ENCODE peak calls at places on chromosomes 2 and 18, in eight cellular contexts. One of them, this sample, is unnamed.

GRCh38 chr2:57546478-57546877 is 500.1 kb upstream of the VRK2 start:
- DNase-seq in type B pancreatic cell: no peak
- DNase-seq in EH: no peak
- DNase-seq in activated CD4-positive, CD25-positive, alpha-beta regulatory T cell: no peak
- DNase-seq in mesendoderm: no peak
- DNase-seq in activated CD4-positive, alpha-beta T cell treated with anti-CD3 and anti-CD28 coated beads, Interleukin-2, amount 50 U/mL, for 4 hours: no peak
- DNase-seq in DMS 273 treated with DMSO at 0.1 percent for 48 hours: no peak
- DNase-seq in GM13976: no peak
- DNase-seq in this sample: no peak

GRCh38 chr2:173962036-173962435 is 3.1 kb downstream of the SP3 start:
- DNase-seq in activated CD4-positive, alpha-beta T cell treated with anti-CD3 and anti-CD28 coated beads, Interleukin-2, amount 50 U/mL, for 4 hours: no peak
- DNase-seq in mesendoderm: no peak
- DNase-seq in activated CD4-positive, CD25-positive, alpha-beta regulatory T cell: no peak
- DNase-seq in DMS 273 treated with DMSO at 0.1 percent for 48 hours: no peak
- DNase-seq in GM13976: no peak
- DNase-seq in type B pancreatic cell: no peak
- DNase-seq in EH: no peak
- DNase-seq in this sample: no peak

GRCh38 chr18:46042571-46043123 is 29.4 kb downstream of the PSTPIP2 start:
- DNase-seq in DMS 273 treated with DMSO at 0.1 percent for 48 hours: no peak
- DNase-seq in mesendoderm: peak; percentile 36
- DNase-seq in type B pancreatic cell: no peak
- DNase-seq in activated CD4-positive, CD25-positive, alpha-beta regulatory T cell: no peak
- DNase-seq in EH: peak; percentile 54
- DNase-seq in activated CD4-positive, alpha-beta T cell treated with anti-CD3 and anti-CD28 coated beads, Interleukin-2, amount 50 U/mL, for 4 hours: no peak
- DNase-seq in GM13976: no peak
- DNase-seq in this sample: peak; percentile 90

GRCh38 chr18:22001912-22002487 is 167.4 kb upstream of the GATA6 start:
- DNase-seq in EH: no peak
- DNase-seq in DMS 273 treated with DMSO at 0.1 percent for 48 hours: no peak
- DNase-seq in activated CD4-positive, CD25-positive, alpha-beta regulatory T cell: no peak
- DNase-seq in GM13976: no peak
- DNase-seq in mesendoderm: no peak
- DNase-seq in type B pancreatic cell: no peak
- DNase-seq in activated CD4-positive, alpha-beta T cell treated with anti-CD3 and anti-CD28 coated beads, Interleukin-2, amount 50 U/mL, for 4 hours: no peak
- DNase-seq in this sample: no peak

GRCh38 chr2:231780123-231780908 is 766 bp downstream of the PDE6D start:
- DNase-seq in GM13976: no peak
- DNase-seq in activated CD4-positive, CD25-positive, alpha-beta regulatory T cell: no peak
- DNase-seq in EH: peak; percentile 43
- DNase-seq in type B pancreatic cell: no peak
- DNase-seq in mesendoderm: peak; percentile 65
- DNase-seq in DMS 273 treated with DMSO at 0.1 percent for 48 hours: no peak
- DNase-seq in activated CD4-positive, alpha-beta T cell treated with anti-CD3 and anti-CD28 coated beads, Interleukin-2, amount 50 U/mL, for 4 hours: no peak
- DNase-seq in this sample: peak; percentile 27

GRCh38 chr18:48825101-48825745 is 125.5 kb downstream of the SMAD7 start:
- DNase-seq in DMS 273 treated with DMSO at 0.1 percent for 48 hours: no peak
- DNase-seq in EH: peak; percentile 75
- DNase-seq in type B pancreatic cell: peak; percentile 57
- DNase-seq in mesendoderm: no peak
- DNase-seq in activated CD4-positive, alpha-beta T cell treated with anti-CD3 and anti-CD28 coated beads, Interleukin-2, amount 50 U/mL, for 4 hours: no peak
- DNase-seq in activated CD4-positive, CD25-positive, alpha-beta regulatory T cell: no peak
- DNase-seq in GM13976: no peak
- DNase-seq in this sample: no peak

GRCh38 chr2:238090887-238091286 is 9.3 kb upstream of the ESPNL start:
- DNase-seq in activated CD4-positive, alpha-beta T cell treated with anti-CD3 and anti-CD28 coated beads, Interleukin-2, amount 50 U/mL, for 4 hours: no peak
- DNase-seq in type B pancreatic cell: peak; percentile 43
- DNase-seq in activated CD4-positive, CD25-positive, alpha-beta regulatory T cell: no peak
- DNase-seq in DMS 273 treated with DMSO at 0.1 percent for 48 hours: no peak
- DNase-seq in EH: no peak
- DNase-seq in GM13976: no peak
- DNase-seq in mesendoderm: no peak
- DNase-seq in this sample: peak; percentile 7

GRCh38 chr2:37877457-37878315 is 47.4 kb upstream of the RMDN2 start:
- DNase-seq in activated CD4-positive, alpha-beta T cell treated with anti-CD3 and anti-CD28 coated beads, Interleukin-2, amount 50 U/mL, for 4 hours: no peak
- DNase-seq in DMS 273 treated with DMSO at 0.1 percent for 48 hours: peak; percentile 51
- DNase-seq in mesendoderm: peak; percentile 68
- DNase-seq in GM13976: peak; percentile 50
- DNase-seq in type B pancreatic cell: no peak
- DNase-seq in EH: peak; percentile 80
- DNase-seq in activated CD4-positive, CD25-positive, alpha-beta regulatory T cell: no peak
- DNase-seq in this sample: peak; percentile 79

GRCh38 chr2:16091576-16092282 is 151.4 kb downstream of the MYCN start:
- DNase-seq in EH: no peak
- DNase-seq in mesendoderm: no peak
- DNase-seq in type B pancreatic cell: no peak
- DNase-seq in DMS 273 treated with DMSO at 0.1 percent for 48 hours: no peak
- DNase-seq in activated CD4-positive, CD25-positive, alpha-beta regulatory T cell: no peak
- DNase-seq in activated CD4-positive, alpha-beta T cell treated with anti-CD3 and anti-CD28 coated beads, Interleukin-2, amount 50 U/mL, for 4 hours: no peak
- DNase-seq in GM13976: no peak
- DNase-seq in this sample: no peak

GRCh38 chr2:227826019-227826521 is 12.4 kb downstream of the CCL20 start:
- DNase-seq in activated CD4-positive, alpha-beta T cell treated with anti-CD3 and anti-CD28 coated beads, Interleukin-2, amount 50 U/mL, for 4 hours: no peak
- DNase-seq in activated CD4-positive, CD25-positive, alpha-beta regulatory T cell: no peak
- DNase-seq in type B pancreatic cell: no peak
- DNase-seq in EH: no peak
- DNase-seq in mesendoderm: no peak
- DNase-seq in DMS 273 treated with DMSO at 0.1 percent for 48 hours: no peak
- DNase-seq in GM13976: no peak
- DNase-seq in this sample: no peak

GRCh38 chr2:204282525-204282924 is 262.8 kb upstream of the PARD3B start:
- DNase-seq in DMS 273 treated with DMSO at 0.1 percent for 48 hours: no peak
- DNase-seq in activated CD4-positive, alpha-beta T cell treated with anti-CD3 and anti-CD28 coated beads, Interleukin-2, amount 50 U/mL, for 4 hours: no peak
- DNase-seq in activated CD4-positive, CD25-positive, alpha-beta regulatory T cell: no peak
- DNase-seq in mesendoderm: peak; percentile 92
- DNase-seq in EH: no peak
- DNase-seq in type B pancreatic cell: no peak
- DNase-seq in GM13976: no peak
- DNase-seq in this sample: no peak

GRCh38 chr2:68258854-68259253 is 6.5 kb upstream of the PPP3R1 start:
- DNase-seq in EH: peak; percentile 71
- DNase-seq in activated CD4-positive, CD25-positive, alpha-beta regulatory T cell: no peak
- DNase-seq in activated CD4-positive, alpha-beta T cell treated with anti-CD3 and anti-CD28 coated beads, Interleukin-2, amount 50 U/mL, for 4 hours: no peak
- DNase-seq in DMS 273 treated with DMSO at 0.1 percent for 48 hours: no peak
- DNase-seq in mesendoderm: no peak
- DNase-seq in GM13976: no peak
- DNase-seq in type B pancreatic cell: no peak
- DNase-seq in this sample: no peak

GRCh38 chr2:162821176-162821575 is 17.4 kb downstream of the KCNH7 start:
- DNase-seq in mesendoderm: no peak
- DNase-seq in DMS 273 treated with DMSO at 0.1 percent for 48 hours: no peak
- DNase-seq in activated CD4-positive, alpha-beta T cell treated with anti-CD3 and anti-CD28 coated beads, Interleukin-2, amount 50 U/mL, for 4 hours: no peak
- DNase-seq in activated CD4-positive, CD25-positive, alpha-beta regulatory T cell: no peak
- DNase-seq in GM13976: no peak
- DNase-seq in EH: peak; percentile 22
- DNase-seq in type B pancreatic cell: no peak
- DNase-seq in this sample: no peak

GRCh38 chr2:100470898-100471514 is 724 bp downstream of the NMS start:
- DNase-seq in EH: peak; percentile 41
- DNase-seq in mesendoderm: peak; percentile 56
- DNase-seq in type B pancreatic cell: peak; percentile 75
- DNase-seq in activated CD4-positive, alpha-beta T cell treated with anti-CD3 and anti-CD28 coated beads, Interleukin-2, amount 50 U/mL, for 4 hours: no peak
- DNase-seq in DMS 273 treated with DMSO at 0.1 percent for 48 hours: no peak
- DNase-seq in GM13976: no peak
- DNase-seq in activated CD4-positive, CD25-positive, alpha-beta regulatory T cell: no peak
- DNase-seq in this sample: peak; percentile 20

GRCh38 chr2:20381457-20381856 is 30.8 kb upstream of the PUM2 start:
- DNase-seq in EH: peak; percentile 52
- DNase-seq in GM13976: no peak
- DNase-seq in activated CD4-positive, CD25-positive, alpha-beta regulatory T cell: no peak
- DNase-seq in mesendoderm: peak; percentile 85
- DNase-seq in activated CD4-positive, alpha-beta T cell treated with anti-CD3 and anti-CD28 coated beads, Interleukin-2, amount 50 U/mL, for 4 hours: no peak
- DNase-seq in type B pancreatic cell: no peak
- DNase-seq in DMS 273 treated with DMSO at 0.1 percent for 48 hours: peak; percentile 38
- DNase-seq in this sample: peak; percentile 56

GRCh38 chr2:113848758-113849460 is 41.0 kb upstream of the ACTR3 start:
- DNase-seq in type B pancreatic cell: no peak
- DNase-seq in mesendoderm: no peak
- DNase-seq in DMS 273 treated with DMSO at 0.1 percent for 48 hours: no peak
- DNase-seq in EH: no peak
- DNase-seq in GM13976: peak; percentile 20
- DNase-seq in activated CD4-positive, alpha-beta T cell treated with anti-CD3 and anti-CD28 coated beads, Interleukin-2, amount 50 U/mL, for 4 hours: no peak
- DNase-seq in activated CD4-positive, CD25-positive, alpha-beta regulatory T cell: no peak
- DNase-seq in this sample: no peak

GRCh38 chr2:185676316-185676715 is 62.3 kb upstream of the FSIP2 start:
- DNase-seq in mesendoderm: no peak
- DNase-seq in EH: no peak
- DNase-seq in DMS 273 treated with DMSO at 0.1 percent for 48 hours: no peak
- DNase-seq in type B pancreatic cell: no peak
- DNase-seq in activated CD4-positive, CD25-positive, alpha-beta regulatory T cell: no peak
- DNase-seq in activated CD4-positive, alpha-beta T cell treated with anti-CD3 and anti-CD28 coated beads, Interleukin-2, amount 50 U/mL, for 4 hours: no peak
- DNase-seq in GM13976: no peak
- DNase-seq in this sample: peak; percentile 43

GRCh38 chr18:52813637-52814416 is 473.8 kb downstream of the DCC start:
- DNase-seq in activated CD4-positive, CD25-positive, alpha-beta regulatory T cell: no peak
- DNase-seq in GM13976: no peak
- DNase-seq in DMS 273 treated with DMSO at 0.1 percent for 48 hours: no peak
- DNase-seq in mesendoderm: no peak
- DNase-seq in EH: no peak
- DNase-seq in type B pancreatic cell: no peak
- DNase-seq in activated CD4-positive, alpha-beta T cell treated with anti-CD3 and anti-CD28 coated beads, Interleukin-2, amount 50 U/mL, for 4 hours: no peak
- DNase-seq in this sample: no peak

GRCh38 chr2:14903709-14904374 is 271.3 kb downstream of the LRATD1 start:
- DNase-seq in EH: no peak
- DNase-seq in activated CD4-positive, alpha-beta T cell treated with anti-CD3 and anti-CD28 coated beads, Interleukin-2, amount 50 U/mL, for 4 hours: peak; percentile 2
- DNase-seq in mesendoderm: peak; percentile 87
- DNase-seq in type B pancreatic cell: no peak
- DNase-seq in DMS 273 treated with DMSO at 0.1 percent for 48 hours: peak; percentile 14
- DNase-seq in activated CD4-positive, CD25-positive, alpha-beta regulatory T cell: no peak
- DNase-seq in GM13976: peak; percentile 82
- DNase-seq in this sample: no peak

GRCh38 chr2:5539281-5540211 is 152.6 kb upstream of the SOX11 start:
- DNase-seq in DMS 273 treated with DMSO at 0.1 percent for 48 hours: no peak
- DNase-seq in mesendoderm: peak; percentile 60
- DNase-seq in activated CD4-positive, CD25-positive, alpha-beta regulatory T cell: no peak
- DNase-seq in GM13976: no peak
- DNase-seq in activated CD4-positive, alpha-beta T cell treated with anti-CD3 and anti-CD28 coated beads, Interleukin-2, amount 50 U/mL, for 4 hours: no peak
- DNase-seq in EH: no peak
- DNase-seq in type B pancreatic cell: no peak
- DNase-seq in this sample: no peak

GRCh38 chr18:56374005-56374655 is 264.3 kb downstream of the TXNL1 start:
- DNase-seq in type B pancreatic cell: no peak
- DNase-seq in mesendoderm: no peak
- DNase-seq in EH: peak; percentile 35
- DNase-seq in GM13976: no peak
- DNase-seq in DMS 273 treated with DMSO at 0.1 percent for 48 hours: no peak
- DNase-seq in activated CD4-positive, alpha-beta T cell treated with anti-CD3 and anti-CD28 coated beads, Interleukin-2, amount 50 U/mL, for 4 hours: no peak
- DNase-seq in activated CD4-positive, CD25-positive, alpha-beta regulatory T cell: no peak
- DNase-seq in this sample: no peak

GRCh38 chr18:31156831-31157763 is 5.6 kb downstream of the DSC1 start:
- DNase-seq in GM13976: no peak
- DNase-seq in EH: no peak
- DNase-seq in type B pancreatic cell: no peak
- DNase-seq in activated CD4-positive, CD25-positive, alpha-beta regulatory T cell: no peak
- DNase-seq in DMS 273 treated with DMSO at 0.1 percent for 48 hours: no peak
- DNase-seq in activated CD4-positive, alpha-beta T cell treated with anti-CD3 and anti-CD28 coated beads, Interleukin-2, amount 50 U/mL, for 4 hours: no peak
- DNase-seq in mesendoderm: peak; percentile 10
- DNase-seq in this sample: no peak

GRCh38 chr2:231211461-231211860 is 13.0 kb downstream of the ARMC9 start:
- DNase-seq in mesendoderm: no peak
- DNase-seq in EH: no peak
- DNase-seq in type B pancreatic cell: no peak
- DNase-seq in DMS 273 treated with DMSO at 0.1 percent for 48 hours: no peak
- DNase-seq in GM13976: no peak
- DNase-seq in activated CD4-positive, CD25-positive, alpha-beta regulatory T cell: no peak
- DNase-seq in activated CD4-positive, alpha-beta T cell treated with anti-CD3 and anti-CD28 coated beads, Interleukin-2, amount 50 U/mL, for 4 hours: no peak
- DNase-seq in this sample: no peak

GRCh38 chr2:109162999-109163398 is 34.0 kb downstream of the SH3RF3 start:
- DNase-seq in EH: peak; percentile 74
- DNase-seq in activated CD4-positive, alpha-beta T cell treated with anti-CD3 and anti-CD28 coated beads, Interleukin-2, amount 50 U/mL, for 4 hours: no peak
- DNase-seq in activated CD4-positive, CD25-positive, alpha-beta regulatory T cell: no peak
- DNase-seq in mesendoderm: no peak
- DNase-seq in type B pancreatic cell: no peak
- DNase-seq in DMS 273 treated with DMSO at 0.1 percent for 48 hours: no peak
- DNase-seq in GM13976: no peak
- DNase-seq in this sample: peak; percentile 97

GRCh38 chr2:105518897-105519296 is 120.0 kb upstream of the FHL2 start:
- DNase-seq in mesendoderm: peak; percentile 23
- DNase-seq in activated CD4-positive, alpha-beta T cell treated with anti-CD3 and anti-CD28 coated beads, Interleukin-2, amount 50 U/mL, for 4 hours: no peak
- DNase-seq in EH: no peak
- DNase-seq in DMS 273 treated with DMSO at 0.1 percent for 48 hours: no peak
- DNase-seq in type B pancreatic cell: no peak
- DNase-seq in activated CD4-positive, CD25-positive, alpha-beta regulatory T cell: no peak
- DNase-seq in GM13976: no peak
- DNase-seq in this sample: peak; percentile 14

GRCh38 chr18:955379-956066 is 50.9 kb downstream of the ADCYAP1 start:
- DNase-seq in mesendoderm: no peak
- DNase-seq in GM13976: no peak
- DNase-seq in EH: no peak
- DNase-seq in type B pancreatic cell: no peak
- DNase-seq in DMS 273 treated with DMSO at 0.1 percent for 48 hours: no peak
- DNase-seq in activated CD4-positive, CD25-positive, alpha-beta regulatory T cell: no peak
- DNase-seq in activated CD4-positive, alpha-beta T cell treated with anti-CD3 and anti-CD28 coated beads, Interleukin-2, amount 50 U/mL, for 4 hours: no peak
- DNase-seq in this sample: no peak

GRCh38 chr18:48952287-48953095 is 1.7 kb upstream of the SMAD7 start:
- DNase-seq in activated CD4-positive, alpha-beta T cell treated with anti-CD3 and anti-CD28 coated beads, Interleukin-2, amount 50 U/mL, for 4 hours: peak; percentile 34
- DNase-seq in mesendoderm: peak; percentile 95
- DNase-seq in activated CD4-positive, CD25-positive, alpha-beta regulatory T cell: peak; percentile 34
- DNase-seq in DMS 273 treated with DMSO at 0.1 percent for 48 hours: peak; percentile 66
- DNase-seq in EH: peak; percentile 92
- DNase-seq in type B pancreatic cell: peak; percentile 85
- DNase-seq in GM13976: peak; percentile 71
- DNase-seq in this sample: peak; percentile 84

GRCh38 chr2:16251511-16252205 is 311.3 kb downstream of the MYCN start:
- DNase-seq in DMS 273 treated with DMSO at 0.1 percent for 48 hours: no peak
- DNase-seq in activated CD4-positive, CD25-positive, alpha-beta regulatory T cell: no peak
- DNase-seq in type B pancreatic cell: no peak
- DNase-seq in GM13976: no peak
- DNase-seq in EH: no peak
- DNase-seq in activated CD4-positive, alpha-beta T cell treated with anti-CD3 and anti-CD28 coated beads, Interleukin-2, amount 50 U/mL, for 4 hours: no peak
- DNase-seq in mesendoderm: no peak
- DNase-seq in this sample: no peak

GRCh38 chr2:201116115-201116958 is at the start of gene CFLAR:
- DNase-seq in DMS 273 treated with DMSO at 0.1 percent for 48 hours: no peak
- DNase-seq in GM13976: peak; percentile 85
- DNase-seq in EH: peak; percentile 87
- DNase-seq in activated CD4-positive, CD25-positive, alpha-beta regulatory T cell: peak; percentile 46
- DNase-seq in activated CD4-positive, alpha-beta T cell treated with anti-CD3 and anti-CD28 coated beads, Interleukin-2, amount 50 U/mL, for 4 hours: peak; percentile 61
- DNase-seq in mesendoderm: peak; percentile 22
- DNase-seq in type B pancreatic cell: peak; percentile 74
- DNase-seq in this sample: peak; percentile 88

GRCh38 chr2:86791574-86791973 is 861 bp upstream of the CD8A start:
- DNase-seq in type B pancreatic cell: no peak
- DNase-seq in activated CD4-positive, alpha-beta T cell treated with anti-CD3 and anti-CD28 coated beads, Interleukin-2, amount 50 U/mL, for 4 hours: no peak
- DNase-seq in DMS 273 treated with DMSO at 0.1 percent for 48 hours: no peak
- DNase-seq in GM13976: no peak
- DNase-seq in activated CD4-positive, CD25-positive, alpha-beta regulatory T cell: no peak
- DNase-seq in mesendoderm: peak; percentile 48
- DNase-seq in EH: no peak
- DNase-seq in this sample: no peak